ENCODE peak calls at places on chromosomes 4 and X, in four cellular contexts. P, A, R and U are unnamed samples.

GRCh38 chrX:125620715-125621587 is 301.3 kb downstream of the TEX13C start:
- DNase-seq in P (no peak), A (no peak), R (no peak), U (no peak)

GRCh38 chr4:139368990-139369389 is 66.7 kb upstream of the NDUFC1 start:
- DNase-seq in P (no peak), A (no peak), R (no peak), U (no peak)

GRCh38 chrX:109826954-109827708 is 94.1 kb upstream of the ACSL4 start:
- DNase-seq in P (no peak), A (no peak), R (no peak), U (no peak)

GRCh38 chr4:5956285-5957021 is 61.8 kb downstream of the C4orf50 start:
- DNase-seq in P (peak), A (no peak), R (no peak), U (no peak)

GRCh38 chrX:1093586-1094538 is 118.6 kb downstream of the CRLF2 start:
- DNase-seq in P (no peak), A (no peak), R (no peak), U (no peak)

GRCh38 chr4:77012726-77013125 is 63.1 kb downstream of the CCNI start:
- DNase-seq in P (no peak), A (no peak), R (peak), U (no peak)

GRCh38 chr4:68304731-68305130 is 45.2 kb downstream of the YTHDC1 start:
- DNase-seq in P (no peak), A (no peak), R (no peak), U (no peak)

GRCh38 chrX:100098660-100099375 is 311.3 kb downstream of the PCDH19 start:
- DNase-seq in P (no peak), A (no peak), R (no peak), U (no peak)

GRCh38 chrX:37765507-37765906 is 14.4 kb upstream of the CYBB start:
- DNase-seq in P (no peak), A (no peak), R (no peak), U (no peak)

GRCh38 chr4:128347930-128348660 is 60.5 kb upstream of the PGRMC2 start:
- DNase-seq in P (no peak), A (no peak), R (no peak), U (no peak)

GRCh38 chr4:137470806-137471205 is 61.5 kb downstream of the PCDH18 start:
- DNase-seq in P (no peak), A (no peak), R (no peak), U (no peak)

GRCh38 chrX:108426262-108426661 is 12.0 kb downstream of the COL4A6 start:
- DNase-seq in P (no peak), A (no peak), R (no peak), U (no peak)

GRCh38 chr4:138724530-138724929 is 291.1 kb upstream of the NOCT start:
- DNase-seq in P (no peak), A (no peak), R (no peak), U (no peak)

GRCh38 chr4:7546152-7546808 is 111.5 kb upstream of the PSAPL1 start:
- DNase-seq in P (no peak), A (no peak), R (no peak), U (no peak)

GRCh38 chrX:154598656-154599055 is 13.7 kb downstream of the CTAG1A start:
- DNase-seq in P (no peak), A (no peak), R (no peak), U (no peak)

GRCh38 chr4:177566691-177567090 is 124.5 kb upstream of the AGA start:
- DNase-seq in P (no peak), A (no peak), R (no peak), U (no peak)

GRCh38 chr4:103075435-103075893 is 1.1 kb downstream of the SLC9B2 start:
- DNase-seq in P (no peak), A (no peak), R (no peak), U (no peak)

GRCh38 chrX:17559728-17560379 is 177.4 kb upstream of the SCML1 start:
- DNase-seq in P (peak), A (no peak), R (no peak), U (no peak)

GRCh38 chr4:52853351-52853750 is 8.8 kb upstream of the RASL11B start:
- DNase-seq in P (no peak), A (no peak), R (no peak), U (no peak)

GRCh38 chr4:138263438-138263837 is 21.3 kb upstream of the SLC7A11 start:
- DNase-seq in P (no peak), A (no peak), R (no peak), U (no peak)

GRCh38 chrX:51862920-51863319 is 30.5 kb upstream of the MAGED1 start:
- DNase-seq in P (no peak), A (no peak), R (no peak), U (no peak)
- TF ChIP-seq POLR2A in P (no peak), A (no peak), R (no peak), U (no peak)

GRCh38 chrX:115941388-115941787 is 229.2 kb upstream of the AGTR2 start:
- DNase-seq in P (no peak), A (no peak), R (no peak), U (no peak)
- H3K4me3 ChIP-seq in P (no peak), A (no peak), R (no peak), U (no peak)

GRCh38 chrX:44908838-44909237 is 35.9 kb downstream of the KDM6A start:
- DNase-seq in P (no peak), A (no peak), R (no peak), U (no peak)

GRCh38 chrX:44904542-44905115 is 31.6 kb downstream of the KDM6A start:
- DNase-seq in P (no peak), A (no peak), R (no peak), U (no peak)

GRCh38 chrX:44906041-44906440 is 33.1 kb downstream of the KDM6A start:
- DNase-seq in P (no peak), A (no peak), R (no peak), U (no peak)

GRCh38 chrX:44908198-44908597 is 35.2 kb downstream of the KDM6A start:
- DNase-seq in P (no peak), A (no peak), R (no peak), U (no peak)

DNA sequence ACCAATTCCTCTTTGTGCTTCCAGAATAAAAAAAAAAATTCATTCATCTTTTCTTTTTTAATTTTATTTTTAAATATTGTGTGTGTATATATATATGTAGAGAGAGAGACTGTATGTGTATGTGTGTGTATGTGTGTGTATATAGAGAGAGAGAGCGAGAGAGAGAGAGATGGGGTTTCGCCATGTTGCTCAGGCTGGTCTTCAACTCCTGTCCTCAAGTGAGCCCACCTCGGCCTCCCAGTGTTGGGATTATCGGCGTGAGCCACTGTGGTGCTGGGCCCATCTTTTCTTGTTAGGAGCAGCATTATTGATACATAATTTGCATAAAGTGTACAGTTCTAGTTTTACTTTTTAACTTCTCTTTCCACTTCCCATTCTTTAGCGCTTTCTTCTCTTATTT is 33.6 kb downstream of the KDM6A start:
- DNase-seq in P (no peak), A (no peak), R (no peak), U (no peak)
- H3K27ac ChIP-seq in P (no peak), A (peak), R (no peak), U (no peak)

DNA sequence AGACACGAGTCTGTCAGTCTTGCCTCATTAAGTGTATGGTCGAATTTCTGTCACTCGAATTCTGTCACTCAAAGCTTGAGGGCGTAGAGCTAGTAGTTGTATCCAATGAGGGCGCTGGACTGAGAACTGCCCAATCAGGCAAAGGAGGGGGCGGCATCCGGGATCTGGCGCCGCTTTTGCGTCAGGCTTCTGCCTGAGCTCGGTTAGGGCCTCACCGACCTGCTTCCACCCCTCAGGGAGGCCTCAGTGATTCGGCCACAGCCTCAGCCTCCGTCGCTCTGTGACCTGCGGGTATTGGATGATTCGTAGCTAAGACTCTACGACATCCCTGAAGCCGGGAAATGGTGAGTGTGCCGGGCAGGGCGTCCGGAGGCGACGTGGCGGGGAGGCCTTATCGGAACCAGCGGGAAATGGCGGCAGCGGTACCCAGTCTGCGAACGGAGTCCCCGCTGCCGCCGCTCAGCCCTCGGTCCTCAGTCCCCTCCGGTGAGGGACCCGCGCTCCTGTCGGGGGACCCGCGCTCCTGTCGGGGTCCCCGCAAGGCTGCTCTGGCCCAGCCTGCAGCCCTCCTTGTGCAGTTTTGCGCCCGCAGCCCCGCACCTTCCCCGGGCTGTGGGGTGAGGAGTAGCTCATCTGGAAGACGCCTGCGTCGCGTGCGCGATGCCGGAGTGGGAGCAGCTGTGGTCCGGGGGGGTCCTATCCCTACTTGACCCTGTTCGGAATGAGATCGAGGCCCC is 88.3 kb downstream of the ZNF718 start:
- DNase-seq in P (peak), A (no peak), R (peak), U (peak)
- TF ChIP-seq POLR2A in P (no peak), A (no peak), R (peak), U (peak)

GRCh38 chr4:61528595-61528994 is 328.5 kb downstream of the ADGRL3 start:
- DNase-seq in P (no peak), A (no peak), R (no peak), U (no peak)

GRCh38 chr4:61533140-61533539 is 333.0 kb downstream of the ADGRL3 start:
- DNase-seq in P (no peak), A (no peak), R (no peak), U (no peak)

GRCh38 chr4:61532324-61532723 is 332.2 kb downstream of the ADGRL3 start:
- DNase-seq in P (no peak), A (no peak), R (no peak), U (no peak)

GRCh38 chr4:61527886-61528285 is 327.8 kb downstream of the ADGRL3 start:
- DNase-seq in P (no peak), A (no peak), R (no peak), U (no peak)

GRCh38 chr4:61531188-61531587 is 331.1 kb downstream of the ADGRL3 start:
- DNase-seq in P (no peak), A (no peak), R (no peak), U (no peak)
- H3K4me3 ChIP-seq in P (no peak), A (no peak), R (no peak), U (no peak)

GRCh38 chr4:166836865-166837264 is 397.4 kb downstream of the SPOCK3 start:
- DNase-seq in P (no peak), A (no peak), R (no peak), U (no peak)

GRCh38 chr4:166842795-166843261 is 391.5 kb downstream of the SPOCK3 start:
- DNase-seq in P (no peak), A (no peak), R (no peak), U (no peak)

GRCh38 chr4:166839615-166840251 is 394.6 kb downstream of the SPOCK3 start:
- DNase-seq in P (no peak), A (peak), R (no peak), U (no peak)

DNA sequence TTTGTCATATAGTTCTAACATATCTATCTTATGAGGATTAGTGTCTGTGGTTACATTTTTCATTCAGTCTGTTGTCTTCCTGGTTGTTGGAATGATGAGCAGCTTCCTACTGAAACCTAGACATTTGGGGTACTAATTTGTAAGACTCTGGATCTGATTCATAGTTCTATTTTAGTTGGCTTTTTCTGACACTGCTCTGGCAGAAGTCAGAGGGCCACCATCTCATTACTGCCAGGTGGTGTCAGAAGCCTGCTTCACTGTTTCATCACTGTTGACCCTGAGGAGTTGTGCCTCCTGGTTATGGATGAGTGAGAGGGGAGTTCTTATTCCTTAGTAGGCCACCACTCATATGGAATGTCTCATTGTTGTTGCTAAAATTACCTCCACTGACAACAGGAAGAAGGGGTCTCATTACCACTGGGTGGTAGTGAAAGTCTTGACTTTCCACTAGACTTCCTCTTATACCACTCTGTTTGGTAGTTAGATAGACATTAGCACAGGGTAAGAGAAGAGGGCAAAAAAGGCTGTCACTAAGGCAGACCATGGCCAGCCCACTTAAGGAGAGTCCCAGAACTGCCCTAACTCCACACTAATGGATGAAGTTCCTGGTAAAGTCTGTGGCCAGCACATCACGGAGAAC is 395.2 kb downstream of the SPOCK3 start:
- DNase-seq in P (no peak), A (peak), R (no peak), U (no peak)
- H3K27ac ChIP-seq in P (no peak), A (peak), R (no peak), U (no peak)